ENCODE peak calls at places on chromosome 11, in six cellular contexts. P is activated naive CD8-positive, alpha-beta T cell treated with anti-CD3 and anti-CD28 coated beads, Interleukin-2, amount 50 U/mL, for 24 hours; Q is activated CD4-positive, alpha-beta T cell treated with anti-CD3 and anti-CD28 coated beads, Interleukin-2, amount 50 U/mL, for 1 hour; S is lung microvascular endothelial cell; D is heart right ventricle; C is AG09319. I is an unnamed sample.

GRCh38 chr11:89182773-89183172 is 5.1 kb downstream of the TYR start:
- DNase-seq in S (peak; percentile 61), Q (no peak), D (no peak), P (no peak), C (no peak), I (no peak)

GRCh38 chr11:111826322-111826950 is 44.9 kb downstream of the ALG9 start:
- DNase-seq in C (no peak), P (no peak), D (no peak), Q (no peak), S (no peak), I (no peak)

GRCh38 chr11:28735511-28735910 is 627.3 kb downstream of the METTL15 start:
- DNase-seq in C (no peak), S (no peak), Q (no peak), P (no peak), D (no peak), I (no peak)

GRCh38 chr11:74278721-74279148 is 32.7 kb downstream of the P4HA3 start:
- DNase-seq in D (peak; percentile 19), Q (no peak), C (peak; percentile 80), S (no peak), P (no peak), I (peak; percentile 78)

GRCh38 chr11:119410501-119410900 is 12.5 kb downstream of the THY1 start:
- DNase-seq in P (no peak), D (no peak), S (no peak), Q (no peak), C (no peak), I (no peak)

GRCh38 chr11:120284272-120284671 is 40.8 kb upstream of the TLCD5 start:
- DNase-seq in C (no peak), S (no peak), Q (no peak), D (no peak), P (no peak), I (no peak)

GRCh38 chr11:129785383-129786111 is 30.1 kb upstream of the TMEM45B start:
- DNase-seq in S (peak; percentile 41), D (no peak), P (no peak), Q (no peak), C (no peak), I (no peak)

GRCh38 chr11:8332196-8332595 is 68.5 kb upstream of the LMO1 start:
- DNase-seq in S (no peak), Q (no peak), P (no peak), D (no peak), C (no peak), I (no peak)

GRCh38 chr11:103737791-103738190 is 298.6 kb upstream of the DDI1 start:
- DNase-seq in S (no peak), Q (no peak), P (no peak), D (peak; percentile 30), C (no peak), I (no peak)

GRCh38 chr11:48094643-48095339 is 114.4 kb downstream of the PTPRJ start:
- DNase-seq in P (no peak), S (no peak), C (no peak), D (no peak), Q (no peak), I (no peak)

GRCh38 chr11:97092823-97093222 is 703.0 kb downstream of the JRKL start:
- DNase-seq in P (no peak), D (no peak), S (no peak), Q (no peak), C (no peak), I (no peak)

GRCh38 chr11:104163100-104164027 is 583 bp downstream of the PDGFD start:
- DNase-seq in D (peak; percentile 30), P (no peak), S (peak; percentile 40), Q (no peak), C (no peak), I (no peak)

GRCh38 chr11:46352063-46352841 is 5.0 kb downstream of the DGKZ start:
- DNase-seq in D (peak; percentile 66), Q (peak; percentile 79), C (no peak), P (peak; percentile 81), S (peak; percentile 78), I (no peak)

I was measured in smooth muscle cell of the brain vasculature.